ENCODE peak calls at places on chromosomes 3 and 15, in ten cellular contexts. Q, S, E, B, Z, F, A, U, I and L are unnamed samples.

GRCh38 chr3:127488740-127489139 is 101.8 kb downstream of the TPRA1 start:
- DNase-seq in A (no peak), U (no peak), B (no peak), E (peak), Q (no peak), Z (no peak), I (no peak), S (no peak), F (no peak), L (peak)

GRCh38 chr3:79421273-79421672 is 346.5 kb downstream of the ROBO1 start:
- DNase-seq in B (no peak), I (no peak), S (no peak), Q (no peak), A (no peak), F (no peak), Z (no peak), U (no peak), E (no peak), L (no peak)

GRCh38 chr3:196207159-196207832 is 3.9 kb downstream of the ZDHHC19 start:
- DNase-seq in F (peak), U (no peak), I (no peak), A (no peak), Q (no peak), B (no peak), E (no peak), Z (peak), S (peak), L (no peak)

GRCh38 chr3:112074616-112075497 is 11.3 kb upstream of the C3orf52 start:
- DNase-seq in B (no peak), S (no peak), I (peak), U (peak), A (peak), Q (no peak), Z (peak), F (peak), E (peak), L (no peak)

GRCh38 chr3:171615742-171616141 is 155.5 kb upstream of the TNIK start:
- DNase-seq in Q (no peak), E (no peak), I (no peak), F (no peak), A (peak), S (no peak), B (no peak), Z (no peak), U (no peak), L (no peak)

GRCh38 chr15:78204351-78205309 is 29.7 kb downstream of the ACSBG1 start:
- DNase-seq in A (no peak), E (peak), Q (peak), I (no peak), F (no peak), B (peak), Z (no peak), U (no peak), S (no peak), L (peak)

GRCh38 chr15:52778457-52778856 is 11.7 kb downstream of the ONECUT1 start:
- DNase-seq in Q (no peak), F (no peak), E (no peak), A (no peak), B (no peak), Z (no peak), S (no peak), U (no peak), I (no peak), L (no peak)

GRCh38 chr3:14549256-14549931 is 9.3 kb upstream of the GRIP2 start:
- DNase-seq in I (no peak), Z (no peak), Q (no peak), S (no peak), E (no peak), B (no peak), A (peak), U (peak), F (no peak), L (no peak)

GRCh38 chr3:95408464-95408862 is 1345.6 kb downstream of the NSUN3 start:
- DNase-seq in Z (no peak), Q (no peak), I (no peak), F (no peak), A (no peak), S (no peak), U (no peak), B (no peak), E (no peak), L (no peak)

GRCh38 chr3:128808672-128809071 is 70.7 kb upstream of the ACAD9 start:
- DNase-seq in A (no peak), S (no peak), B (no peak), Z (peak), I (no peak), E (no peak), F (no peak), U (no peak), Q (peak), L (no peak)

GRCh38 chr3:16883726-16884083 is 1.1 kb upstream of the PLCL2 start:
- DNase-seq in F (no peak), I (no peak), U (no peak), S (no peak), Q (no peak), B (no peak), A (no peak), Z (no peak), E (no peak), L (no peak)

GRCh38 chr3:113873814-113874526 is 35.4 kb downstream of the GRAMD1C start:
- DNase-seq in F (no peak), E (no peak), Z (no peak), U (no peak), S (no peak), Q (no peak), I (no peak), B (no peak), A (no peak), L (no peak)

GRCh38 chr3:132509506-132509905 is 87.6 kb upstream of the ACKR4 start:
- DNase-seq in S (no peak), I (no peak), Q (no peak), Z (no peak), B (no peak), F (no peak), A (no peak), U (no peak), E (no peak), L (no peak)

GRCh38 chr3:155339052-155339451 is 45.6 kb upstream of the STRIT1 start:
- DNase-seq in U (no peak), A (no peak), Z (no peak), Q (no peak), B (no peak), S (no peak), F (no peak), I (no peak), E (no peak), L (no peak)

GRCh38 chr3:65905648-65906211 is 133.0 kb downstream of the MAGI1 start:
- DNase-seq in B (no peak), Q (no peak), Z (no peak), U (no peak), A (no peak), I (no peak), E (no peak), S (no peak), F (no peak), L (no peak)

GRCh38 chr15:79450648-79451047 is 18.5 kb downstream of the MINAR1 start:
- DNase-seq in Q (no peak), U (no peak), Z (no peak), A (no peak), F (no peak), B (no peak), E (no peak), I (no peak), S (no peak), L (no peak)

GRCh38 chr3:180416111-180416541 is 185.8 kb upstream of the TTC14 start:
- DNase-seq in F (no peak), U (no peak), Z (peak), S (no peak), Q (no peak), E (no peak), A (no peak), I (no peak), B (no peak), L (no peak)

GRCh38 chr15:95227235-95227634 is 995.9 kb downstream of the MCTP2 start:
- DNase-seq in Z (no peak), U (no peak), E (no peak), B (no peak), A (no peak), S (no peak), F (no peak), I (no peak), Q (no peak), L (no peak)

GRCh38 chr3:138434276-138434874 is at the start of gene ESYT3:
- DNase-seq in E (peak), U (no peak), F (no peak), B (peak), A (no peak), S (no peak), Q (peak), I (peak), Z (peak), L (no peak)

GRCh38 chr15:90592144-90592887 is 62.6 kb downstream of the CRTC3 start:
- DNase-seq in F (no peak), B (no peak), I (no peak), E (no peak), Z (no peak), U (no peak), Q (no peak), S (no peak), A (peak), L (no peak)

GRCh38 chr15:68418611-68419161 is 13.3 kb downstream of the ITGA11 start:
- DNase-seq in B (peak), A (peak), S (peak), E (peak), Q (peak), Z (no peak), I (peak), U (no peak), F (no peak), L (peak)

GRCh38 chr3:19213608-19214220 is 65.4 kb downstream of the KCNH8 start:
- DNase-seq in S (no peak), I (no peak), A (no peak), Q (no peak), U (no peak), E (no peak), F (no peak), Z (no peak), B (no peak), L (no peak)

GRCh38 chr3:17972476-17972875 is 230.0 kb upstream of the TBC1D5 start:
- DNase-seq in E (no peak), Z (no peak), B (no peak), F (no peak), I (no peak), U (no peak), S (no peak), A (no peak), Q (no peak), L (no peak)

GRCh38 chr3:134313839-134314587 is 60.2 kb downstream of the AMOTL2 start:
- DNase-seq in Q (no peak), S (no peak), U (no peak), Z (no peak), E (no peak), F (no peak), I (peak), B (no peak), A (no peak), L (peak)

GRCh38 chr3:63069780-63070540 is 194.7 kb upstream of the CADPS start:
- DNase-seq in B (no peak), Q (no peak), I (no peak), U (no peak), A (no peak), F (no peak), E (no peak), S (no peak), Z (no peak), L (no peak)

GRCh38 chr3:124854027-124854426 is 33.1 kb downstream of the ITGB5 start:
- DNase-seq in B (no peak), Z (no peak), A (no peak), U (no peak), I (no peak), E (no peak), F (no peak), Q (no peak), S (no peak), L (no peak)

GRCh38 chr15:67928666-67929065 is 88.8 kb upstream of the RNU6-1 start:
- DNase-seq in I (no peak), F (no peak), Q (no peak), U (no peak), Z (no peak), E (no peak), S (no peak), A (no peak), B (no peak), L (no peak)

GRCh38 chr3:119098620-119099222 is 47.2 kb upstream of the TEX55 start:
- DNase-seq in Q (no peak), F (no peak), Z (peak), U (peak), I (peak), B (no peak), A (peak), E (no peak), S (no peak), L (no peak)

GRCh38 chr3:149949181-149949580 is 21.5 kb downstream of the PFN2 start:
- DNase-seq in Q (no peak), B (no peak), S (no peak), U (no peak), Z (no peak), F (no peak), E (no peak), A (no peak), I (no peak), L (no peak)

GRCh38 chr3:161977063-161977462 is 480.5 kb downstream of the OTOL1 start:
- DNase-seq in A (peak), E (no peak), S (no peak), B (no peak), F (no peak), Q (no peak), U (no peak), I (no peak), Z (no peak), L (no peak)

GRCh38 chr15:33699691-33700447 is 268.4 kb upstream of the CHRM5 start:
- DNase-seq in S (no peak), I (no peak), Q (no peak), A (no peak), Z (no peak), E (no peak), F (no peak), B (no peak), U (no peak), L (no peak)

GRCh38 chr3:141876381-141876890 is at the start of gene ATP1B3:
- DNase-seq in E (peak), U (peak), A (peak), I (peak), F (peak), Q (peak), S (peak), B (peak), Z (peak), L (peak)

GRCh38 chr15:50685191-50685975 is 1.2 kb downstream of the TRPM7 start:
- DNase-seq in Q (no peak), E (no peak), Z (no peak), A (no peak), B (no peak), F (no peak), S (no peak), U (no peak), I (peak), L (no peak)

GRCh38 chr15:62257991-62258390 is 92.9 kb upstream of the C2CD4B start:
- DNase-seq in U (no peak), E (no peak), Q (no peak), B (no peak), S (no peak), I (no peak), F (no peak), A (no peak), Z (no peak), L (no peak)

GRCh38 chr3:127141921-127142730 is 50.8 kb upstream of the PRR23E start:
- DNase-seq in I (no peak), E (peak), A (no peak), U (no peak), Q (no peak), Z (peak), F (no peak), S (no peak), B (no peak), L (no peak)

GRCh38 chr3:191087391-191087790 is 111.7 kb upstream of the OSTN start:
- DNase-seq in Q (no peak), Z (no peak), A (no peak), E (no peak), I (no peak), U (no peak), S (no peak), F (no peak), B (no peak), L (no peak)

GRCh38 chr15:77025066-77025435 is 30.1 kb downstream of the PSTPIP1 start:
- DNase-seq in Z (no peak), A (no peak), U (no peak), E (peak), Q (no peak), I (no peak), S (peak), F (no peak), B (peak), L (peak)

GRCh38 chr15:77025941-77026411 is 31.1 kb downstream of the PSTPIP1 start:
- DNase-seq in U (no peak), I (no peak), Q (no peak), A (no peak), B (no peak), F (no peak), S (peak), Z (no peak), E (peak), L (peak)

GRCh38 chr15:77025471-77025901 is 30.6 kb downstream of the PSTPIP1 start:
- DNase-seq in Q (no peak), S (peak), Z (no peak), I (no peak), E (peak), A (no peak), U (no peak), F (no peak), B (peak), L (peak)

GRCh38 chr15:77023576-77024272 is 28.8 kb downstream of the PSTPIP1 start:
- DNase-seq in Z (no peak), A (no peak), I (no peak), Q (no peak), B (peak), U (no peak), S (no peak), E (no peak), F (no peak), L (peak)

DNA sequence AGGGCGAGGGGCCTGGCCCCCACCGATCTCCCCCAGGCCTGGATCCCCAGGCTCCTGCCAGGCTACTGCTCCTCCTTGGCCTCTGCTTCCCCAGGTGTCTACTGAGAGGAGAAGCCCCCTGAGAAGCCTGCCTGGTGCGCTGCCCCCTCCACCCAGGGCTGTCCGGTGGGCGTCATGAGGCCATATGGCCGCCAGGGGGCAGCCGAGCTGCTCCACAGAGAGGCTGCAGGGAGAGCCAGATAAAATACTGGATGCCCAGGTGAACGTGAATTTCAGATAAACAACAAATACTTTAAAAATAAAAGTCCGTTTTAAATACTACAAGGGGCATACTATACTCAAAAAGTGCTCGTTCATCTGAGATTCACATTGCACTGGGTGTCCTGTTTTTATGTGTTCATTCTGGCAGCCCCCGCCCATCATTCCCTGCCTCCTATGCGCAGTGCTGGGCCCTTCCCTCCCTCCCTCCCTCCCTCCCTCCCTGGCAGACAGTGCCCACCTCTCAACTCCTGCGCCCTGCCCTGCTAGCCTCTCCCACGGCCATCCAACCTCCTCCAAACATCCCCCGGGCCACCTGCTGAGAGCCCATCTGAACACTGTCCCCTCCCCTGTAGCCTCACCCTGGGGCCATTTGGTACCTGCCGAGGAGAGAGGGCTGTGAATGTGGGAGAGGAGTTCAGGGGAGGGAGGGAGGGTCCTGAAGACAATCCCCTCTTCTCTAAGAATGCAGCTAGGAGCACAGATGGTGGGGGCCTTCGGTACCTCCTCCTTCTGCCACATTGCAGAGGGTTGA is 29.5 kb downstream of the PSTPIP1 start:
- DNase-seq in A (no peak), I (peak), B (peak), E (peak), U (no peak), Q (peak), S (peak), F (peak), Z (peak), L (peak)
- TF ChIP-seq CTCF in A (peak), I (peak), B (peak), E (peak), U (peak), Q (peak), S (peak), F (peak), Z (peak), L (peak)

GRCh38 chr3:143525408-143525807 is 322.9 kb downstream of the SLC9A9 start:
- DNase-seq in Q (no peak), B (no peak), E (no peak), F (no peak), S (no peak), I (no peak), Z (no peak), U (no peak), A (peak), L (no peak)

GRCh38 chr3:143529778-143530177 is 318.5 kb downstream of the SLC9A9 start:
- DNase-seq in Z (no peak), S (no peak), A (no peak), I (no peak), U (no peak), E (no peak), B (no peak), F (no peak), Q (no peak), L (no peak)

GRCh38 chr3:143521803-143522202 is 326.5 kb downstream of the SLC9A9 start:
- DNase-seq in U (no peak), A (no peak), B (no peak), S (no peak), F (no peak), Z (no peak), I (no peak), E (no peak), Q (no peak), L (no peak)

GRCh38 chr3:143529018-143529478 is 319.2 kb downstream of the SLC9A9 start:
- DNase-seq in I (no peak), E (no peak), F (no peak), A (no peak), Q (peak), Z (no peak), B (no peak), U (no peak), S (peak), L (no peak)

GRCh38 chr3:143526016-143526540 is 322.2 kb downstream of the SLC9A9 start:
- DNase-seq in I (no peak), B (no peak), S (no peak), Q (no peak), Z (no peak), F (no peak), A (no peak), E (no peak), U (no peak), L (no peak)
- TF ChIP-seq CTCF in I (no peak), B (no peak), S (no peak), Q (no peak), Z (no peak), F (no peak), A (no peak), E (no peak), U (no peak), L (no peak)

GRCh38 chr15:23823508-23823907 is 136.4 kb upstream of the NDN start:
- DNase-seq in S (no peak), Q (no peak), I (no peak), B (no peak), A (no peak), F (no peak), Z (no peak), U (no peak), E (no peak), L (no peak)
- TF ChIP-seq CTCF in S (no peak), Q (no peak), I (no peak), B (no peak), A (no peak), F (no peak), Z (no peak), U (no peak), E (no peak), L (no peak)

GRCh38 chr3:37967252-37967881 is 23.2 kb upstream of the VILL start:
- DNase-seq in Z (peak), A (peak), U (peak), I (peak), F (peak), B (peak), Q (no peak), S (no peak), E (peak), L (no peak)
- TF ChIP-seq CTCF in Z (peak), A (peak), U (peak), I (peak), F (peak), B (peak), Q (peak), S (peak), E (peak), L (peak)

DNA sequence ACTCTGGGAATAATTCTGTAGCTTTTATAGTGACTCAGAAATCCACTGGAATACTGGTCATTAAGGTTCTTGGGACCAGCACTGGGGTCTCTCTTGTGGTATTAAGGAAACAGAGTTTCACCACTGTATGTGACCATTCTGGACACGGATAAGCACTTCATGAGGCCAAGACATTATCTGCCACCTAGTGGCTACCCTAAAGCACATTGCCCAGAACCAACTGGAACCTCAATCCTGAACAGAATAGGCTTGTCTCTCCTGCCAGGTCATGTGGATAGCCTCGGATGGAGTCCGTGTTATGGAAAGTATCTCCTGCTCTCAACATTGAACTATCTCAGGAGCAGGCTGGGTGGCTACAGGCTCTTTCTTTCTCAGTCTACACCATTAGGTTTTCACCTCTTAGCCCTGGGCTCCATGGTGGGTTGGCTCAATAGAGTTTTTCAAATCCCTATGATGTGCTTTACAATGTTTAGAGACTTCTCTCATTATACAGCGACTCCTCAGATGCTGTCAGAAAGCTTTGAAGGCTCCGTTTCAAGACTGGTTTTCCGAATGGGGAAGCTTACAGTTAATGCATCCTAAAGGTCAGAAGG is 167.6 kb upstream of the ST8SIA2 start:
- DNase-seq in E (no peak), A (no peak), B (no peak), Q (no peak), I (no peak), F (no peak), U (peak), S (no peak), Z (peak), L (no peak)
- TF ChIP-seq CTCF in E (peak), A (peak), B (no peak), Q (peak), I (no peak), F (no peak), U (peak), S (no peak), Z (peak), L (peak)

GRCh38 chr3:168088106-168088722 is 7.5 kb downstream of the GOLIM4 start:
- DNase-seq in S (no peak), I (no peak), Z (peak), Q (no peak), A (no peak), F (no peak), U (no peak), B (no peak), E (peak), L (no peak)
- TF ChIP-seq CTCF in S (no peak), I (peak), Z (peak), Q (no peak), A (peak), F (no peak), U (peak), B (no peak), E (peak), L (peak)